ENCODE peak calls at places on chromosomes 1 and 21, in seven cellular contexts. P, N, F, A, S, Q and J are unnamed samples.

GRCh38 chr1:225885336-225885735 is 3.2 kb upstream of the TMEM63A start:
- DNase-seq in P (no peak), F (no peak), S (no peak), A (no peak), N (no peak), Q (no peak), J (no peak)

GRCh38 chr1:232319106-232319505 is 310.8 kb downstream of the SIPA1L2 start:
- DNase-seq in A (peak), S (no peak), P (no peak), N (peak), Q (no peak), F (no peak), J (no peak)

GRCh38 chr1:17276568-17276967 is 27.7 kb downstream of the PADI3 start:
- DNase-seq in Q (no peak), A (no peak), S (no peak), N (peak), P (no peak), F (no peak), J (peak)

GRCh38 chr1:4022715-4023114 is 122.6 kb upstream of the C1orf174 start:
- DNase-seq in S (no peak), Q (no peak), P (no peak), A (no peak), F (no peak), N (no peak), J (no peak)

GRCh38 chr21:45894107-45894810 is 87.3 kb upstream of the COL6A1 start:
- DNase-seq in P (no peak), Q (no peak), N (no peak), F (no peak), S (no peak), A (no peak), J (peak)

GRCh38 chr1:14189381-14189780 is 409.1 kb upstream of the KAZN start:
- DNase-seq in F (no peak), A (no peak), N (no peak), P (no peak), S (no peak), Q (no peak), J (no peak)

GRCh38 chr1:179823693-179824092 is 53.9 kb downstream of the TOR1AIP2 start:
- DNase-seq in N (no peak), S (no peak), Q (no peak), F (no peak), A (no peak), P (no peak), J (peak)

GRCh38 chr21:42820513-42821465 is 58.5 kb downstream of the WDR4 start:
- DNase-seq in A (no peak), F (no peak), P (no peak), N (no peak), S (no peak), Q (no peak), J (no peak)

GRCh38 chr1:115211071-115211745 is 121.9 kb upstream of the TSPAN2 start:
- DNase-seq in N (no peak), P (no peak), F (no peak), S (no peak), Q (no peak), A (no peak), J (no peak)

GRCh38 chr21:9839011-9839661 is 682.2 kb upstream of the TPTE start:
- DNase-seq in N (no peak), Q (no peak), F (no peak), S (no peak), P (no peak), A (no peak), J (peak)

GRCh38 chr21:42149656-42150457 is 69.1 kb upstream of the ABCG1 start:
- DNase-seq in A (no peak), N (no peak), S (no peak), F (no peak), Q (no peak), P (no peak), J (no peak)

GRCh38 chr1:204107892-204108291 is 35.0 kb downstream of the SOX13 start:
- DNase-seq in P (no peak), S (no peak), N (no peak), F (no peak), A (no peak), Q (no peak), J (no peak)

GRCh38 chr1:60222492-60223369 is 149.2 kb upstream of the C1orf87 start:
- DNase-seq in P (no peak), N (no peak), Q (no peak), S (no peak), A (no peak), F (no peak), J (no peak)

GRCh38 chr21:44874497-44875331 is 1.2 kb upstream of the PTTG1IP start:
- DNase-seq in Q (peak), S (peak), P (peak), A (peak), F (no peak), N (no peak), J (no peak)

GRCh38 chr1:41626146-41626545 is 141.7 kb upstream of the EDN2 start:
- DNase-seq in F (no peak), S (no peak), N (peak), Q (no peak), A (peak), P (no peak), J (peak)

GRCh38 chr1:62439652-62440371 is 3.0 kb downstream of the USP1 start:
- DNase-seq in A (no peak), N (no peak), S (no peak), P (no peak), Q (no peak), F (no peak), J (no peak)

GRCh38 chr21:40433575-40433974 is 413.4 kb downstream of the DSCAM start:
- DNase-seq in A (no peak), Q (no peak), F (no peak), P (no peak), N (no peak), S (no peak), J (no peak)